ENCODE peak calls at places on chromosomes 16 and 17, in four cellular contexts. B is SK-N-SH, H is PC-3, K is neural progenitor cell. Y is an unnamed sample.

GRCh38 chr17:76530489-76530814 is 7.1 kb downstream of the CYGB start:
- DNase-seq in B (peak), H (no peak), K (no peak), Y (no peak)

GRCh38 chr17:77770331-77771105 is 188.0 kb upstream of the TNRC6C start:
- DNase-seq in B (no peak), H (no peak), K (no peak), Y (no peak)

GRCh38 chr16:15950167-15950854 is 895 bp downstream of the ABCC1 start:
- DNase-seq in B (peak), H (peak), K (peak), Y (peak)

GRCh38 chr17:2874211-2874686 is 78.0 kb downstream of the RAP1GAP2 start:
- DNase-seq in B (no peak), H (peak), K (peak), Y (no peak)

GRCh38 chr17:60128171-60128859 is 21.5 kb upstream of the CA4 start:
- DNase-seq in B (peak), H (no peak), K (no peak), Y (no peak)

GRCh38 chr17:52158450-52159042 is at the start of gene CA10:
- DNase-seq in B (peak), H (no peak), K (peak), Y (no peak)

GRCh38 chr16:67528222-67528869 is at the start of gene RIPOR1:
- DNase-seq in B (peak), H (peak), K (peak), Y (peak)

GRCh38 chr17:50261051-50261915 is 13.0 kb upstream of the TMEM92 start:
- DNase-seq in B (peak), H (no peak), K (no peak), Y (no peak)

GRCh38 chr17:2177235-2177811 is 122.4 kb downstream of the HIC1 start:
- DNase-seq in B (no peak), H (no peak), K (no peak), Y (no peak)

GRCh38 chr17:67212716-67213417 is 32.1 kb downstream of the HELZ start:
- DNase-seq in B (no peak), H (peak), K (no peak), Y (no peak)

GRCh38 chr16:10390330-10390729 is 4.5 kb downstream of the ATF7IP2 start:
- DNase-seq in B (no peak), H (no peak), K (no peak), Y (no peak)

GRCh38 chr16:35752773-35753558 is 2293.6 kb downstream of the TP53TG3F start:
- DNase-seq in B (no peak), H (no peak), K (no peak), Y (no peak)

GRCh38 chr16:35752012-35752772 is 2292.8 kb downstream of the TP53TG3F start:
- DNase-seq in B (no peak), H (no peak), K (no peak), Y (no peak)

GRCh38 chr16:35753559-35754390 is 2294.4 kb downstream of the TP53TG3F start:
- DNase-seq in B (no peak), H (no peak), K (no peak), Y (no peak)

GRCh38 chr16:35751191-35751941 is 2292.0 kb downstream of the TP53TG3F start:
- DNase-seq in B (no peak), H (no peak), K (no peak), Y (no peak)

DNA sequence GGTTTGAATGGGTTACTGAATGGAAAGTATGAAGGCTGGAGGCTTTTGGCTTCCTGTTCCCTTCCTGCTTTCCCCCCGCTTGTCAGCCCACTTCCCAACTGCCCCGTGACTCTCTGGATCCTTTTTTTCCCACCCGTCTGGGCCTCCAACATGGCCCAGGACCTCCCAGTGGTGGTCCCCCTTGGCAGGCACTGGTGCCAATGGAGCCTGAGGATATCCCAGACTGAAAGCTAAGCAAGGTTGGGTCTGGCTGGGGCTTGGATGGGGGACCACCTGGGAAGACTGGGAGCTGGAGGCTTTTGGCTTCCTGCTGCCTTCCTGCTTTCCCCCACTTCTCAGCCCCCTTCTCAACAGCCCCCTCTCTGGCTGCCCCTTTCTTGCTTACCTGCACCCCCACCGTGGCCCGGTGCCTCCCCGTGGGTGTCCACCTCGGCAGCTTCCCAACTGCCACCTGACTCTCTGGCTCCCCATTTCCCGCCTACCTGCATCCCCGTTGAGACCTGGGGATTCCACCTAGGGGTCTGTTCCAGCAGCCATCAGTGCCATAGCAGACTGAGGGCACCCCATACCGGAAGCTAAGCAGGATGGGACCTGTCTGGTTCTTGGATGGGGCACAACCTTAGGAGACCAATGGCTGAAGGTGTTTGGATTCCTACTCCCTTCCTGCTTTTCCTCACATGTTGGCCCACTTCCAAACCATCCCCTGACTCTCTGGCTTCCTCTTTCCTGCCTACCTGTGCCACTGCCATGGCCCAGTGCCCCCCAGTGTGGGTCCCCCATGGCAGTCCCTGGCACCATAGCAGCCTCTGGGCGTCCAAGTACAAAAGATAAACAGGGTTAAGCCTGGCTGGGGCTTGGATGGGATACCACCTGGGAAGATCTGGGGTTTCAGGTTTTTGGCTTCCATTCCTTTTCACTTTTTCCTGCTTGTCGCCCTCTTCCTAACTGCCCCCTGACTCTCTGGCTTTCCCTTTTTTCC is 2295.3 kb downstream of the TP53TG3F start:
- DNase-seq in B (no peak), H (no peak), K (no peak), Y (no peak)
- TF ChIP-seq EZH2phosphoT487 in B (no peak), H (no peak), K (no peak), Y (no peak)

GRCh38 chr17:16507918-16508533 is 16.0 kb upstream of the LRRC75A start:
- DNase-seq in B (no peak), H (peak), K (no peak), Y (no peak)
- TF ChIP-seq CTCF in B (no peak), H (no peak), K (no peak), Y (no peak)

GRCh38 chr17:78979780-78980623 is at the start of gene LGALS3BP:
- DNase-seq in B (peak), H (peak), K (peak), Y (no peak)
- TF ChIP-seq EZH2phosphoT487 in B (no peak), H (no peak), K (no peak), Y (no peak)

GRCh38 chr16:89871895-89872294 is 1.5 kb upstream of the TCF25 start:
- DNase-seq in B (no peak), H (no peak), K (no peak), Y (no peak)

GRCh38 chr16:89869911-89870310 is 3.5 kb upstream of the TCF25 start:
- DNase-seq in B (no peak), H (no peak), K (no peak), Y (no peak)

GRCh38 chr16:89873822-89874689 is 664 bp downstream of the TCF25 start:
- DNase-seq in B (peak), H (peak), K (peak), Y (peak)

GRCh38 chr16:89870440-89870839 is 3.0 kb upstream of the TCF25 start:
- DNase-seq in B (no peak), H (no peak), K (no peak), Y (no peak)

GRCh38 chr16:89873109-89873821 is at the start of gene TCF25:
- DNase-seq in B (peak), H (peak), K (peak), Y (peak)
- TF ChIP-seq CTCF in B (no peak), H (no peak), K (peak), Y (no peak)

GRCh38 chr16:87231295-87231694 is 85.9 kb downstream of the C16orf95 start:
- DNase-seq in B (no peak), H (peak), K (no peak), Y (no peak)

GRCh38 chr16:87231911-87232310 is 85.3 kb downstream of the C16orf95 start:
- DNase-seq in B (no peak), H (no peak), K (no peak), Y (no peak)

GRCh38 chr16:87235810-87236515 is 81.2 kb downstream of the C16orf95 start:
- DNase-seq in B (no peak), H (no peak), K (peak), Y (no peak)

GRCh38 chr16:87234601-87235000 is 82.6 kb downstream of the C16orf95 start:
- DNase-seq in B (no peak), H (no peak), K (no peak), Y (no peak)

GRCh38 chr16:87233928-87234327 is 83.3 kb downstream of the C16orf95 start:
- DNase-seq in B (no peak), H (no peak), K (peak), Y (no peak)
- TF ChIP-seq EZH2phosphoT487 in B (no peak), H (no peak), K (no peak), Y (no peak)

DNA sequence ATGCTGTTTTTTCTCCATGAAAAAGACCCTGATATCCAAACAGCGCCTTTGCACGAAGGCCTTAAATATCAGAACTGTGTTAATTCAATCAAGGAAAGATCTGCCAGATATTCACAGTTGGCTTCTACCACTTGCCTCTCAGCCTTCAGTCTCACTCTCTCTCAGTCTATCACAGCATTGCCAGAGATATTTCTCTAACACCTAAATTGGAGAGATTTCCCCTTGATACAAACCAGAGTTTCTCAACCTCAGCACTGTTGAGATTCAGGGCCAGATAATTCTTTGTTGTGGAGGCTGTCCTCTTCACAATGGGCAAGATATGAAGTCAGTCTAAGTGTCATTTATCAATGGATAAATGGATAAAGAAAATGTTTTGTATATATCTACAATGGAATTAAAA is 454.1 kb upstream of the MAF start:
- DNase-seq in B (no peak), H (no peak), K (no peak), Y (no peak)
- TF ChIP-seq CTCF in B (no peak), H (no peak), K (no peak), Y (no peak)